ENCODE peak calls at places on chromosomes 11 and 22, in four cellular contexts. I is HepG2, H is K562, V is WTC11. A is an unnamed sample.

GRCh38 chr22:48553694-48554308 is 1273.9 kb downstream of the BRD1 start:
- DNase-seq in I (no peak), H (no peak), V (no peak), A (no peak)

GRCh38 chr22:43007519-43008102 is 7.3 kb downstream of the PACSIN2 start:
- DNase-seq in I (peak; percentile 65), H (peak; percentile 57), V (no peak), A (no peak)

GRCh38 chr11:75188671-75189070 is 37.8 kb downstream of the SLCO2B1 start:
- DNase-seq in I (no peak), H (no peak), V (no peak), A (no peak)

GRCh38 chr11:118912742-118913410 is 12.8 kb downstream of the BCL9L start:
- DNase-seq in I (no peak), H (no peak), V (no peak), A (no peak)

GRCh38 chr11:19660076-19660475 is 52.6 kb upstream of the NAV2 start:
- DNase-seq in I (peak; percentile 52), H (peak; percentile 47), V (no peak), A (no peak)

GRCh38 chr11:40129276-40129675 is 1330.2 kb downstream of the LRRC4C start:
- DNase-seq in I (no peak), H (no peak), V (no peak), A (no peak)

GRCh38 chr11:64559351-64560138 is 31.5 kb upstream of the SLC22A12 start:
- DNase-seq in I (no peak), H (no peak), V (peak; percentile 50), A (no peak)

GRCh38 chr11:425301-425700 is 10.5 kb upstream of the SIGIRR start:
- DNase-seq in I (no peak), H (no peak), V (no peak), A (no peak)

GRCh38 chr22:47465809-47466208 is 703.4 kb downstream of the TBC1D22A start:
- DNase-seq in I (no peak), H (no peak), V (no peak), A (no peak)

GRCh38 chr11:37333345-37333744 is 735.3 kb upstream of the RAG2 start:
- DNase-seq in I (no peak), H (peak; percentile 6), V (no peak), A (no peak)

GRCh38 chr11:19253149-19253540 is 12.4 kb upstream of the E2F8 start:
- DNase-seq in I (no peak), H (no peak), V (no peak), A (no peak)

GRCh38 chr22:26648011-26648497 is 9.3 kb upstream of the MIAT start:
- DNase-seq in I (no peak), H (no peak), V (peak; percentile 72), A (no peak)

GRCh38 chr11:35563413-35564245 is 38.2 kb upstream of the PAMR1 start:
- DNase-seq in I (no peak), H (no peak), V (no peak), A (no peak)

GRCh38 chr11:48162197-48162886 is 54.3 kb upstream of the OR4B1 start:
- DNase-seq in I (no peak), H (no peak), V (no peak), A (no peak)

GRCh38 chr11:120666121-120666639 is 154.6 kb downstream of the GRIK4 start:
- DNase-seq in I (peak; percentile 23), H (no peak), V (peak; percentile 42), A (no peak)

GRCh38 chr11:120663142-120663541 is 151.6 kb downstream of the GRIK4 start:
- DNase-seq in I (no peak), H (no peak), V (no peak), A (no peak)

GRCh38 chr11:120659076-120659475 is 147.5 kb downstream of the GRIK4 start:
- DNase-seq in I (no peak), H (no peak), V (no peak), A (no peak)

GRCh38 chr11:120660024-120660565 is 148.5 kb downstream of the GRIK4 start:
- DNase-seq in I (peak; percentile 53), H (peak; percentile 76), V (peak; percentile 84), A (peak; percentile 77)

GRCh38 chr11:120662071-120662611 is 150.6 kb downstream of the GRIK4 start:
- DNase-seq in I (no peak), H (no peak), V (no peak), A (no peak)
- TF ChIP-seq SP1 in I (no peak), H (no peak), V (no peak), A (no peak)

DNA sequence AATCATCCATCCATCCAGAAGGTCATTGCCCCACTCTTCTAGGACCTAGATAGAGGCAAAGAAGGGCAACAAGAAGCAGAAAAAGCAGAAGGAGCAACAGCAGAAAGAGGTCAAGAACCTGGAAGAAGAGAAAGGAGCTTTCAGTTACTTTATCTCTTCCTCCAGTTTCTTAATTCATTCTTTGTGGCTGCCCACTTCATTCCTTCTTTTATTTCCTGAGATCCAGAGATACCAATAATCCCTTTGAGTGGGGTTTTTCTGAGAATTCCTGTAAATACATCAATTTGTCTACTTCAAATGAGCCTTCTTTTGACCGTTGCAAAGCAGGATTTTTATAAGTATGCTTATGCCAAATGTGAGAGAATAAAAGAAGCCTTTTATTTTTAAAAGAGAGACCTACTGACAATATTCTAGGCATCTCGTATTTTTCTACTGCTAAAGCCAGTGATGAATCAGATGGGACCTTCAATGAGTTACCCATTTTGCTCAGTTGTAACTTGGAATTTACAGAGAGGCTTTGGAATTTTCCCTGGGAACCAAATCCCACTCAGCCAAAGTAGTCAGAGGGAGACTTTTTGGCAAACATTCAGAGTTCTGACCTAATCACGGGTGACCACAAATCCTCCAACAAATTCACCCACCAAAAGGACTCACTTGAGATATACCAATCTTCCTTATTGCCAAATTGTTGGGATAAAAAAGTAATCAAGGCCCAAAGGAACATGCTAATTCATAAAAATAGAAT is 54.9 kb downstream of the ZC3H12C start:
- DNase-seq in I (no peak), H (no peak), V (no peak), A (no peak)
- TF ChIP-seq ELF4 in I (no peak), H (no peak), V (no peak), A (no peak)

GRCh38 chr11:3169952-3170755 is 5.0 kb upstream of the OSBPL5 start:
- DNase-seq in I (no peak), H (no peak), V (no peak), A (no peak)

GRCh38 chr11:3171931-3172560 is 6.9 kb upstream of the OSBPL5 start:
- DNase-seq in I (no peak), H (no peak), V (no peak), A (no peak)

GRCh38 chr11:3169235-3169951 is 4.3 kb upstream of the OSBPL5 start:
- DNase-seq in I (no peak), H (peak; percentile 81), V (peak; percentile 52), A (no peak)

GRCh38 chr11:3173795-3174194 is 8.7 kb upstream of the OSBPL5 start:
- DNase-seq in I (no peak), H (no peak), V (no peak), A (no peak)

DNA sequence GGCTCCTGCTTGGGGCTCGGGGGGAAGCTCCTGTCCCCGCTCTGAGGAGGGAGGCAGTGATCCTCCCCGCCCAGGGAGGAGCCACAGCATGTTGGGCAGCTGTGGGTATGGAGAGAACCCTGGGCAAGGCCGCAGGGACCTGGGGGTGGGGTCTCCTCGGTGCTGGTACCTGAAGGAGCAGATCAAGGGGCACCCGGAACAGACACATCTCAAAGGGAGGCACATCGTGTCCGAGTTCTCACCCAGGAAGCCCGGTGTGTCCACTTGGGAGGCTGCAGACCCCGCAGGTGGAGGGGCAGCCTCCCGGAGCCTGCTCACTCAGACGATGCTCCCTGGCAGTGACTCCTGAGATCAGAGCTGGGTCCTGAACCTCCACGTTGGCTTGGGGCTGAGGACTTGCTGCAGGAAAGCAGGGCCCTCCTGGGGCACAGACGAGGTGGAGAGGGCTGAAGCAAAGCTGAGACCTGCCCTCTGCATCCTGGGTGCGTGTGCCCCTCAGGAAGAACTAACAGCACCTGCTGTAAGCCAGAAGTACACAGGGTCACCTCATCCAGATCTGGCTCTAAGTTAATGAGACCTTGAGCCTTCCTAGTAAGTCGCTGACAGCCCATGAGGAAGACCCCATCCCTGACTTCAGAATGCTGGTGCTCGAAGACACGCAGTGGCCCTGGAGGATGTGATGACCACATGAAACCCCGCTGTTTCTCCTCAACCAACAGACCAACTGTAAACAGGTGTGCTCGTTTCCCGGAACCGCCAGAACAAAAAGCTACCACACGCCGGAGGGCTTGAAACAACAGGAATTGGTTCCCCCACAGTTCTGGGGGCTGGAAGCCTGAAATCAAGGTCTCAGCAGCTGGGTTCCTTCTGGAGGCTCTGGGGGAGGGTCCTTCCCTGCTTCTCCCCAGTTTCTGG is 5.9 kb upstream of the OSBPL5 start:
- DNase-seq in I (no peak), H (no peak), V (no peak), A (no peak)
- TF ChIP-seq SP1 in I (no peak), H (no peak), V (no peak), A (no peak)

GRCh38 chr11:69584160-69584559 is 56.8 kb upstream of the CCND1 start:
- DNase-seq in I (no peak), H (no peak), V (no peak), A (no peak)
- TF ChIP-seq ELF4 in I (no peak), H (no peak), V (no peak), A (no peak)

A was measured in HEK293T.